ENCODE peak calls at places on chromosomes 4 and X, in four cellular contexts. P is heart left ventricle, F is heart right ventricle, G is SK-N-SH. D is an unnamed sample. For H3K4me1, the result is how much of the 10 kb centered on the place peaks cover.

GRCh38 chrX:39327255-39327654 is 526.0 kb downstream of the MID1IP1 start:
- DNase-seq in G (no peak), F (no peak), P (no peak), D (peak)

GRCh38 chrX:103417370-103417769 is 41.0 kb downstream of the BEX3 start:
- DNase-seq in F (no peak), P (no peak), G (no peak), D (no peak)

GRCh38 chr4:140152015-140152703 is 1.8 kb downstream of the MAML3 start:
- DNase-seq in P (peak), F (peak), G (peak), D (peak)

GRCh38 chr4:184383497-184384055 is 90.8 kb downstream of the IRF2 start:
- DNase-seq in F (no peak), G (no peak), P (no peak), D (peak)

GRCh38 chrX:24494544-24495113 is 29.5 kb downstream of the PDK3 start:
- DNase-seq in F (no peak), P (no peak), G (no peak), D (peak)

GRCh38 chr4:86302242-86302641 is 57.6 kb downstream of the MAPK10 start:
- DNase-seq in F (peak), P (no peak), G (peak), D (peak)

GRCh38 chrX:45264865-45265264 is 64.2 kb upstream of the DIPK2B start:
- DNase-seq in F (peak), P (no peak), G (peak), D (no peak)

GRCh38 chr4:5365071-5366008 is 314.1 kb downstream of the STK32B start:
- DNase-seq in G (no peak), F (no peak), P (no peak), D (peak)

GRCh38 chrX:119655125-119655524 is 37.8 kb downstream of the SEPTIN6 start:
- DNase-seq in G (peak), P (no peak), F (peak), D (peak)

GRCh38 chrX:13816899-13817298 is at the start of gene GPM6B:
- DNase-seq in G (no peak), P (no peak), F (no peak), D (no peak)

GRCh38 chrX:19627533-19627932 is 112.2 kb upstream of the MAP3K15 start:
- DNase-seq in F (no peak), P (no peak), G (no peak), D (no peak)

GRCh38 chr4:98657531-98658286 is 702 bp downstream of the TSPAN5 start:
- DNase-seq in G (peak), P (peak), F (peak), D (peak)

GRCh38 chr4:25162566-25162965 is 2.3 kb upstream of the SEPSECS start:
- DNase-seq in P (no peak), F (no peak), G (no peak), D (no peak)

GRCh38 chr4:134388351-134388750 is 186.8 kb upstream of the PABPC4L start:
- DNase-seq in P (no peak), F (no peak), G (no peak), D (no peak)

GRCh38 chr4:184695178-184695896 is 38.6 kb downstream of the CENPU start:
- DNase-seq in P (no peak), G (no peak), F (no peak), D (no peak)

GRCh38 chr4:110970642-110971041 is 347.8 kb upstream of the PITX2 start:
- DNase-seq in F (no peak), P (no peak), G (no peak), D (peak)

GRCh38 chr4:153116101-153116680 is 88.1 kb upstream of the TRIM2 start:
- DNase-seq in F (no peak), G (no peak), P (no peak), D (no peak)

GRCh38 chr4:182143086-182143821 is 99.9 kb upstream of the TENM3 start:
- DNase-seq in F (no peak), P (no peak), G (no peak), D (no peak)

GRCh38 chr4:182809417-182810102 is 107.6 kb downstream of the DCTD start:
- DNase-seq in F (no peak), P (no peak), G (no peak), D (no peak)

GRCh38 chr4:139315221-139315675 is 13.0 kb upstream of the NDUFC1 start:
- DNase-seq in P (no peak), F (no peak), G (no peak), D (no peak)

GRCh38 chr4:26746742-26747351 is 113.8 kb upstream of the STIM2 start:
- DNase-seq in G (no peak), P (no peak), F (no peak), D (no peak)

GRCh38 chrX:139596068-139596467 is 65.5 kb downstream of the F9 start:
- DNase-seq in F (no peak), P (no peak), G (no peak), D (peak)

GRCh38 chrX:13064599-13065143 is 20.3 kb upstream of the FAM9C start:
- DNase-seq in G (no peak), F (no peak), P (no peak), D (no peak)

GRCh38 chr4:59339631-59340030 is 1860.5 kb upstream of the ADGRL3 start:
- DNase-seq in G (no peak), P (no peak), F (no peak), D (no peak)

GRCh38 chrX:103664363-103664762 is 22.1 kb downstream of the MORF4L2 start:
- DNase-seq in G (no peak), P (no peak), F (no peak), D (no peak)

GRCh38 chr4:64771149-64771548 is 361.9 kb upstream of the TECRL start:
- DNase-seq in F (no peak), P (no peak), G (no peak), D (no peak)

GRCh38 chr4:24278693-24279092 is 305.7 kb downstream of the DHX15 start:
- DNase-seq in G (no peak), P (no peak), F (no peak), D (no peak)

GRCh38 chrX:1108451-1109445 is 103.7 kb downstream of the CRLF2 start:
- DNase-seq in P (no peak), F (no peak), G (no peak), D (no peak)

GRCh38 chrX:119541188-119541587 is 24.0 kb downstream of the STEEP1 start:
- DNase-seq in F (no peak), G (no peak), P (no peak), D (peak)

GRCh38 chr4:11774346-11774745 is 345.7 kb upstream of the HS3ST1 start:
- DNase-seq in F (no peak), P (no peak), G (no peak), D (no peak)

GRCh38 chr4:147560632-147561031 is 56.6 kb upstream of the TMEM184C start:
- DNase-seq in F (no peak), G (no peak), P (no peak), D (no peak)

GRCh38 chrX:153800177-153800722 is 5.8 kb downstream of the SSR4 start:
- DNase-seq in F (peak), P (no peak), G (no peak), D (no peak)

GRCh38 chr4:118112117-118112516 is 77.8 kb downstream of the NDST3 start:
- DNase-seq in G (no peak), F (no peak), P (no peak), D (no peak)

GRCh38 chr4:166903408-166903807 is 330.9 kb downstream of the SPOCK3 start:
- DNase-seq in G (no peak), F (no peak), P (no peak), D (peak)

GRCh38 chr4:16129336-16129735 is 45.5 kb upstream of the PROM1 start:
- DNase-seq in P (no peak), F (no peak), G (peak), D (no peak)

GRCh38 chrX:47200385-47201150 is 6.9 kb downstream of the UBA1 start:
- DNase-seq in P (no peak), G (no peak), F (no peak), D (no peak)

GRCh38 chrX:72054776-72055495 is 76.8 kb downstream of the RTL5 start:
- DNase-seq in F (no peak), P (no peak), G (no peak), D (no peak)
- TF ChIP-seq CTCF in F (no peak), P (no peak), G (no peak), D (no peak)

GRCh38 chr4:146062325-146062715 is 113.2 kb upstream of the LSM6 start:
- DNase-seq in F (no peak), P (no peak), G (no peak), D (no peak)

GRCh38 chr4:146059153-146059552 is 116.4 kb upstream of the LSM6 start:
- DNase-seq in P (no peak), F (no peak), G (no peak), D (no peak)

GRCh38 chr4:146061610-146062324 is 113.8 kb upstream of the LSM6 start:
- DNase-seq in F (no peak), G (no peak), P (no peak), D (no peak)

GRCh38 chr4:146059865-146060264 is 115.7 kb upstream of the LSM6 start:
- DNase-seq in F (no peak), P (no peak), G (no peak), D (no peak)

GRCh38 chr4:146063143-146063542 is 112.4 kb upstream of the LSM6 start:
- DNase-seq in G (no peak), F (no peak), P (no peak), D (no peak)
- H3K4me1 ChIP-seq in G (under half), F (under half), P (under half), D (under half)

DNA sequence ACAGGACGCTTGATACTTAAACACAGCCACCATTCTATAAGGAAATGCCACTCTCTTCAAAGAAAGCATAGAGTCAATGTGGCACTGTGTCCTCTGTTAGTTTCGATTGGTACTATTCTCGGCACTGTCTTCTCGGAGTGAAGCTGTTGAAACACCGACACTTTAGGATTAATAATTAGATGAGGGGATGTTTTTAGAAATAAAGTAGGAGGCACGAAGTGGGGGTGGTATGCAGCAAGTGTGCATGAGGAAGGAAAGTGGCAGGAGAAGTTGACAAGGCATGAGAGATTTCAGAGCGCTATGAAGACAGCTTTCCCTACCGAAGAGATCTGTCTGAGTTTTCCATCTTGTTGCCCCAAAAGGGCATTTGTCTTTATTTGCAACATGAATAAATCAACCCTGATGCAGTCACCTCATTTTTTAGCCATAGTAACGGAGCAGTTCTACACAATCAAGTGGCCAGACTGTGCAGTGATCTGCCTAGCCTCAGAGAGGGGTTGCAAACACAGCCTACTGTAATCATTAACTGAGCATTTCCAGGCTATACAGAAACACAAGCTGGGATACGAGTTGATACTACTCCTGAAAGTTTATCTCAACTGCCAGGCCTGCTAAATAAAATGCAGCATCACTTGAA is 8.3 kb downstream of the GPRIN3 start:
- DNase-seq in P (no peak), G (no peak), F (no peak), D (no peak)
- H3K4me3 ChIP-seq in P (peak), G (no peak), F (peak), D (no peak)

DNA sequence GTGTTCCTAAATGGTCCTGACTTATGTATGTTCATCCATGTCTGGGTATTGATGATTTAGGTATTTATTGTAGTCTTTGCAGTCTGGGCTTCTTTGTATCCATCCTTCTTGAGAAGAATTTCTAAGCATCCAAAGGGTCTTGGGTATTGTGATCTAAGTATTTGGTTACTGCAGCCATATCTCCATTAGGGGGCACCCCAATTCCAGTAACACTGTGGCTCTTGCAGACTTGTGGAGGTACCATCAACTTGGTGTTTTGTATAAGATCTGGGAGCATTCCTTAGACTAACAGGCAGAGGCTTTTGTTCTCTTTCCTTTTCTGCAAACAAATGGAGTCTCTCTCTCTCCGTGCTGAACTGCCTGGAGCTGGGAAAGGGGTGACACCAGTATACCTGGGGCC is 113.7 kb upstream of the NEXMIF start:
- DNase-seq in G (no peak), F (no peak), P (no peak), D (peak)
- TF ChIP-seq CTCF in G (peak), F (no peak), P (no peak), D (peak)